ENCODE peak calls at places on chromosome 15, in eight cellular contexts. W, K, X, G, J, N, Y and F are unnamed samples.

GRCh38 chr15:55224892-55225291 is 28.2 kb upstream of the RSL24D1 start:
- DNase-seq in K (peak), G (peak), Y (no peak), N (no peak), J (no peak), W (no peak), X (no peak), F (no peak)

GRCh38 chr15:89912145-89912673 is 543 bp downstream of the ARPIN start:
- DNase-seq in K (peak), G (no peak), J (no peak), W (no peak), X (no peak), Y (peak), N (peak), F (peak)

GRCh38 chr15:70101459-70102113 is 3.9 kb upstream of the TLE3 start:
- DNase-seq in J (peak), N (peak), K (peak), X (no peak), W (peak), G (peak), Y (peak), F (peak)

GRCh38 chr15:73965094-73965729 is 26.9 kb downstream of the STOML1 start:
- DNase-seq in W (peak), X (no peak), G (no peak), N (no peak), K (no peak), J (no peak), Y (no peak), F (no peak)

GRCh38 chr15:76380249-76380648 is 43.7 kb downstream of the ISL2 start:
- DNase-seq in N (no peak), X (no peak), W (no peak), G (no peak), J (peak), K (no peak), Y (no peak), F (no peak)

GRCh38 chr15:57528940-57529565 is 62.7 kb upstream of the MYZAP start:
- DNase-seq in N (no peak), X (no peak), J (no peak), Y (no peak), K (no peak), G (no peak), W (no peak), F (no peak)

GRCh38 chr15:54197995-54198394 is 219.8 kb downstream of the UNC13C start:
- DNase-seq in N (no peak), X (no peak), W (no peak), J (no peak), G (no peak), K (no peak), Y (no peak), F (no peak)

GRCh38 chr15:76286231-76286879 is 24.9 kb downstream of the ETFA start:
- DNase-seq in G (peak), J (no peak), W (no peak), N (peak), Y (no peak), X (no peak), K (no peak), F (no peak)

GRCh38 chr15:51870774-51871173 is 41.3 kb downstream of the TMOD3 start:
- DNase-seq in K (no peak), Y (no peak), G (no peak), J (no peak), W (no peak), X (no peak), N (no peak), F (no peak)

GRCh38 chr15:63763476-63764123 is 70.1 kb downstream of the HERC1 start:
- DNase-seq in J (no peak), G (peak), K (no peak), N (no peak), X (no peak), Y (peak), W (no peak), F (peak)
- H3K4me3 ChIP-seq in J (no peak), G (no peak), K (no peak), N (no peak), X (no peak), Y (no peak), W (no peak), F (no peak)

DNA sequence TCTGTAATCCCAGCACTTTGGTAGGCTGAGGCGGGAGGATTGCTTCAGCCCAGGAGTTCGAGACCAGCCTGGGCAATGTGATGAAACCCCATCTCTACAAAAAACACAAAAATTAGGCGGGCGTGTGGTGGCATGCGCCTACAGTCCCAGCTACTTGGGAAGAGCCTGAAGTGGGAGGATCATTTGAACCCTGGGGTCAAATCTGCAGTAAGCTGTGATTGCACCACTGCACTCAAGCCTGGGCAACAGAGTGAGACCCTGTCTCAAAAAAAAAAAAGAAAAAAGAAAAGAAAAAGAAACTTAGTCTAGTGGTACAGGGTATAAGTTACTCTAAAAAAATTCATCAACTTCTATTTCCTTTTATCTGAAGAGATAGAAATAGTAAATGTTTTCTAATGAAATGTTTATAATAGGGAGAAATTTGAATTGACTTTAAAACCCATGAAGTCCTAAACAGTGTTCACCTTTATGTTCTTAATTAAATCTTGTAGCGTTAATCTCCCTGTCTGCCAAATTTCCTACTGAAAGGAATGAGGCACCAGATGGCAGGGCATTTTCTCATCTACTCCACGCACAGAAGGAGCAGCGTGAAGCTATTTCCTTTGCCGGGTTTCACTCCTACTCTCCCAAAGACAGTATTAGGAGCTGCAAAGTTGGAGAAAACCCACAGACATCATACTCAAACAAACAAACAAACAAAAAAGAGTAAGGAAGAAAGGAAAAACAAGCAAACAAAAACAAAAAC is 1.9 kb downstream of the PCLAF start:
- DNase-seq in Y (peak), X (no peak), N (peak), J (peak), K (no peak), W (no peak), G (no peak), F (no peak)
- H3K4me3 ChIP-seq in Y (peak), X (no peak), N (no peak), J (peak), K (no peak), W (no peak), G (peak), F (no peak)

GRCh38 chr15:82647835-82648256 is 683 bp upstream of the CPEB1 start:
- DNase-seq in K (no peak), X (no peak), Y (no peak), J (no peak), N (no peak), W (no peak), G (peak), F (no peak)
- H3K4me3 ChIP-seq in K (peak), X (peak), Y (no peak), J (peak), N (peak), W (peak), G (peak), F (peak)

DNA sequence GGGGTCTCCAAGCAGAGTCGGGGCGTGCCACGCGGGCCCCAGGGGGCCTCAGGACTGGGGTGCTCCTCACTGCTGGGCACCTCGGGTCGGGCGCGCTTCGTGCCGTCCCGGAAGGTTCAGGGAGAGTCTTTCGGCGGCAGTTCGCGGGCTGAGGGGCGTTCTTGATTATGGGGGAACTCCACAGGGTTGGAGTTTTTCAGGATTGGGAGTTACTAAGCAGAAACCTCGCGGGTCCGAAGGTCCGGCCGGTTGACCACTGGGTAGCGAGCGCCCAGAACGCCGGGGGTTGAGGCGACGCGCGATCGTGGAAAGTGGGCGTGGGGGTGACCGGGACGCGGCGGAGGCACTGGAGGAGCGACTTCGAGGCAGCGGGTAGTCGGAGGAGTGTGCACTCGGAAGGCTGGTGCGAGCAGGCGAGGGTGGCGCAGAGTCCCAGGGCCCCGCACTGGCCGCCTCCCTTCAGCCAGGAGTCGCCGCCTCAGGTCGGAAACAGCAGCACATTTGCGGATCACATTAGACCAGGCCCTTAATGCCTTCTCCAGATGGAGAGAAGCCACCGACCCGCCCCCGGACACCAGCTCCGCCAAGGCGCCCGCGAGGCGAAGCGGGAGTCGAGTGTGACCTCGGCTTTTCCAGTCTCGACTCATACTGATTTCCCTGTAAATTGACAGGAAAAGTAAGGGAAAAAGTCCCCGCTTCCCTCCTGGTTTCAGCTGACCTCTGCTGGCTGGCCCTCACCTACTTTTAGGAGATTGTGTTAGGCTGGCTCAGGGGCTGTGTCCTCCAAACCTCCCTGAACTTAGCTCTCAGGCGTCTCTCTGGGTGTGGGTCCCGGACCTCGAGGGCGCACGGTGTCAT is 685 bp downstream of the ADAMTSL3 start:
- DNase-seq in J (no peak), X (no peak), K (peak), W (peak), N (no peak), Y (no peak), G (no peak), F (no peak)
- H3K4me3 ChIP-seq in J (peak), X (peak), K (peak), W (peak), N (peak), Y (no peak), G (no peak), F (no peak)

GRCh38 chr15:48643236-48643635 is 2.3 kb downstream of the FBN1 start:
- DNase-seq in Y (no peak), K (no peak), J (no peak), W (no peak), N (peak), G (no peak), X (no peak), F (no peak)
- H3K4me3 ChIP-seq in Y (peak), K (peak), J (peak), W (peak), N (peak), G (no peak), X (peak), F (peak)